ENCODE peak calls at places on chromosomes 1 and 21, in ten cellular contexts. Y is neural crest cell; U is activated CD8-positive, alpha-beta memory T cell treated with anti-CD3 and anti-CD28 coated beads for 1 hour; A is NCI-H1105 treated with DMSO at 0.1 percent for 48 hours; I is DMS53; O is T-helper 2 cell; H is progenitor cell of endocrine pancreas; F is hippocampal formation; Z is K562; V is anterior cingulate cortex. R is an unnamed sample.

GRCh38 chr1:53982034-53982761 is 35.8 kb downstream of the LDLRAD1 start:
- DNase-seq in Y (peak; percentile 8), U (no peak), A (no peak), I (peak; percentile 69), O (no peak), H (no peak), F (no peak), Z (no peak), V (peak; percentile 11), R (no peak)

GRCh38 chr21:43334214-43334958 is 92.5 kb downstream of the SIK1 start:
- DNase-seq in Y (no peak), U (no peak), A (no peak), I (no peak), O (no peak), H (no peak), F (no peak), Z (no peak), V (no peak), R (no peak)

GRCh38 chr1:81681570-81681969 is 119.2 kb upstream of the ADGRL2 start:
- DNase-seq in Y (no peak), U (no peak), A (peak; percentile 68), I (peak; percentile 78), O (no peak), H (no peak), F (peak; percentile 7), Z (no peak), V (no peak), R (no peak)

GRCh38 chr1:85617582-85618237 is 37.1 kb downstream of the CCN1 start:
- DNase-seq in Y (no peak), U (no peak), A (no peak), I (peak; percentile 62), O (no peak), H (no peak), F (no peak), Z (no peak), V (no peak), R (no peak)

GRCh38 chr1:30403732-30404131 is 319.7 kb downstream of the MATN1 start:
- DNase-seq in Y (no peak), U (no peak), A (no peak), I (no peak), O (no peak), H (no peak), F (no peak), Z (no peak), V (no peak), R (no peak)

GRCh38 chr1:34983700-34984355 is 1.3 kb downstream of the TMEM35B start:
- DNase-seq in Y (no peak), U (no peak), A (no peak), I (no peak), O (no peak), H (no peak), F (no peak), Z (no peak), V (no peak), R (no peak)

GRCh38 chr1:97379387-97380075 is 541.3 kb downstream of the DPYD start:
- DNase-seq in Y (no peak), U (no peak), A (no peak), I (no peak), O (no peak), H (no peak), F (no peak), Z (no peak), V (no peak), R (no peak)

GRCh38 chr1:244273845-244274619 is 177.7 kb downstream of the ADSS2 start:
- DNase-seq in Y (no peak), U (no peak), A (peak; percentile 2), I (peak; percentile 61), O (no peak), H (no peak), F (peak; percentile 36), Z (peak; percentile 52), V (peak; percentile 8), R (no peak)

GRCh38 chr1:51877434-51878306 is 857 bp downstream of the NRDC start:
- DNase-seq in Y (peak; percentile 26), U (no peak), A (no peak), I (peak; percentile 76), O (no peak), H (no peak), F (no peak), Z (no peak), V (peak; percentile 27), R (no peak)

R was measured in SK-N-DZ.